ENCODE peak calls at places on chromosomes 1 and 21, in seven cellular contexts. K is breast epithelium, V is heart left ventricle, X is uterus, Z is ovary, L is HCT116, I is right atrium auricular region. T is an unnamed sample. For H3K4me1, the result is how much of the 10 kb centered on the place peaks cover.

GRCh38 chr1:26046313-26047031 is 554 bp upstream of the SLC30A2 start:
- DNase-seq in V (no peak), Z (no peak), L (no peak), X (no peak), I (no peak), K (no peak), T (no peak)

GRCh38 chr1:66752000-66752592 is at the start of gene DYNLT5:
- DNase-seq in I (peak), Z (peak), L (no peak), X (peak), V (peak), K (no peak), T (peak)

GRCh38 chr1:24578846-24579245 is 23.0 kb downstream of the NCMAP start:
- DNase-seq in X (no peak), I (no peak), Z (no peak), L (no peak), K (no peak), V (no peak), T (no peak)

GRCh38 chr1:116769561-116769977 is 15.3 kb downstream of the CD2 start:
- DNase-seq in L (no peak), Z (no peak), I (no peak), V (no peak), X (no peak), K (no peak), T (no peak)

GRCh38 chr1:171251741-171252300 is 3.5 kb downstream of the FMO1 start:
- DNase-seq in L (no peak), I (no peak), X (no peak), V (peak), Z (peak), K (no peak), T (peak)

GRCh38 chr1:10920063-10920626 is 92.3 kb upstream of the TARDBP start:
- DNase-seq in V (peak), I (no peak), X (no peak), L (no peak), K (no peak), Z (no peak), T (no peak)

GRCh38 chr1:75908717-75909152 is 23.5 kb downstream of the ASB17 start:
- DNase-seq in V (no peak), Z (no peak), L (peak), I (no peak), X (no peak), K (no peak), T (no peak)

GRCh38 chr1:176691251-176692228 is 228.6 kb downstream of the PAPPA2 start:
- DNase-seq in V (peak), X (peak), L (peak), K (no peak), I (no peak), Z (no peak), T (no peak)

GRCh38 chr1:77866296-77866695 is 22.1 kb upstream of the NEXN start:
- DNase-seq in L (no peak), X (no peak), V (no peak), K (no peak), Z (no peak), I (no peak), T (no peak)

GRCh38 chr21:45019887-45020537 is 54.4 kb upstream of the ADARB1 start:
- DNase-seq in L (no peak), V (peak), I (no peak), Z (peak), K (no peak), X (peak), T (peak)

GRCh38 chr1:10733967-10734366 is 62.5 kb downstream of the CASZ1 start:
- DNase-seq in V (no peak), K (no peak), L (no peak), X (no peak), I (peak), Z (no peak), T (no peak)

GRCh38 chr1:97886199-97886598 is 34.6 kb downstream of the DPYD start:
- DNase-seq in L (no peak), K (no peak), V (no peak), Z (no peak), I (no peak), X (no peak), T (no peak)

GRCh38 chr21:41678944-41679343 is 87.9 kb downstream of the RIPK4 start:
- DNase-seq in L (peak), I (peak), X (peak), Z (peak), V (peak), K (peak), T (peak)

GRCh38 chr1:106944721-106945120 is 111.8 kb upstream of the PRMT6 start:
- DNase-seq in K (no peak), V (no peak), L (no peak), X (no peak), I (no peak), Z (no peak), T (no peak)

DNA sequence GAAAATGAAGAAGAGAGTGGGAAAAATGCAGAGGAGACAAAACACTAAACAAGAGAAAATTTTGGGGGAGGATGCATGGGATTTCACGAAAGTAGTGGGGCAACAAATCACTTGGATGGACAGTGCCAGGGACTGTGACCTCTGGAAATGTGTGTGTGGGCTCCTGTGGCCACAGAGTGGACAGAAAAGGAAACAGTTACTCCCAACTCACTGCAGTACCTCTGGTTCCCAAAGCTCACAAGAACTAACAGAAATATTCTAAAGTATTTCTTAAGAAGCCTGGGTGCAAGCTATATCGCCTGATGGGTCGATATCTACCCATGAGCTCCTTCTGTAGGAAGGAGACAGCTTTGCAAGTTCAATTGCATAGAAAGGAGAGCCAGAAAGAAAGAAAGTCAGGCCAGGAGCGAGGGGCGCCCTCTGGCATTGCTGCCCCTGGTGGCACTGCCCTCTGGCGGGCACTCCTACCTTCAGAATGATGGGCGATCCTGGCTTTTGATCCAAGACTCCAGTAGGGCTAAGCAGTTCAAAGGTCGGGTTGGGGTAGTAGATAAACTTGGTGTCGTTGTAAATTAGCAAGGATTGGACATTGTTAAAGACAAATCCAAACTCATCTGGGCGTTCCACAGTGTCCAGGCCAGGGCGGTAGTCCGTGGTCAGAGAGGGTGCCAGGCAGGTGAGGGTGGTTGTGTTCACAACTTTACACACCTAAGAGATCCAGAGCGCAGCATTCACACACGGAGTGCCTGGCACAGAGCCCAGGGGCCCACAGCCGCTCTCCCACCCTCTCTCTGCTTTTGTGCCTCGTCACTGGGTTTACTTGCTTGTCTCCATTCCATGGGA is 134.7 kb upstream of the CD34 start:
- DNase-seq in V (no peak), Z (no peak), K (no peak), I (no peak), L (peak), X (no peak), T (no peak)
- TF ChIP-seq CTCF in V (no peak), Z (no peak), K (no peak), I (no peak), L (peak), X (no peak), T (no peak)

GRCh38 chr1:200561856-200562214 is 58.7 kb downstream of the KIF14 start:
- DNase-seq in V (no peak), K (no peak), I (no peak), L (no peak), X (no peak), Z (no peak), T (no peak)
- H3K27ac ChIP-seq in V (no peak), K (no peak), I (no peak), L (no peak), X (no peak), Z (no peak), T (no peak)

DNA sequence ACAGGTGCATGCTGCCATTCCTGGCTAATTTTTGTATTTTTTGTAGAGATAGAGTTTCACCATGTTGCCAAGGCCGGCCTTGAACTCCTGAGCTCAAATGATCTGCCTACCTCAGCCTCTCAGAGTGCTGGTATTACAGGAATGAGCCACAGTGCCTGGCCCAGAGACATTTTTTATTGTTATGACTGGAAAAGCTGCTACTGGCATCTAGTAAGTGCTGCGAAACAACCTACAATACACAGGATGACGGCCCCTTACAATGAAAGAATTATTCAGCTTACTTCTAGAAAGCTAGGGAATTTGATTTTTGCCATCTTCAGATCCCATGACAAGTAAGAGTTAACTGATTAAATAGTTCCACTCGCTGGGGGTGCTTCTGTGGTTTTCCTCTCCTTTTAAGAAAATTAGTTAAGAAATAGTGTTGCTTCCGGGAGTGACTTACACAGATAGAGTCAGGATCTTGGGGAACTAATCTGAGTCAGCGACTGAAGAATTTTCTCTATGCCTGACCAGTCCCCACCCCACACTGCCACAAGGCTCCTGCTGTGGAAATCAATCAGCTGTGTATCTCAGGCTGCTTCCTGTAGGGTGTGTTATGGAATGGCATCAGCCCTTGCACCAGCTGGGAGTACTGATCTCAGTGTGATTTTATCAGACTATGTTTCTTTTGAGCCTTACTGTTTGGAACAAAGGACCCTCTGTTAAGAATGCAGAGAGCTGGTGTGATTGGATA is 93.0 kb upstream of the BMP8A start:
- DNase-seq in Z (peak), L (peak), K (peak), V (peak), I (peak), X (peak), T (peak)
- H3K4me1 ChIP-seq in Z (under half), L (half or more), K (under half), V (under half), I (half or more), X (under half), T (half or more)

GRCh38 chr1:242605521-242605920 is 81.0 kb upstream of the PLD5 start:
- DNase-seq in X (no peak), K (no peak), V (no peak), L (no peak), Z (no peak), I (no peak), T (no peak)
- TF ChIP-seq CTCF in X (no peak), K (no peak), V (no peak), L (no peak), Z (no peak), I (no peak), T (no peak)

GRCh38 chr1:89889336-89889640 is 68.5 kb downstream of the LRRC8D start:
- DNase-seq in I (no peak), Z (no peak), K (no peak), V (no peak), X (no peak), L (no peak), T (no peak)

GRCh38 chr1:89888480-89889335 is 67.9 kb downstream of the LRRC8D start:
- DNase-seq in V (no peak), L (no peak), K (no peak), I (no peak), X (no peak), Z (no peak), T (no peak)

GRCh38 chr1:89892816-89893215 is 72.0 kb downstream of the LRRC8D start:
- DNase-seq in X (no peak), V (no peak), L (no peak), I (no peak), K (no peak), Z (no peak), T (no peak)

GRCh38 chr1:89887270-89887669 is 66.4 kb downstream of the LRRC8D start:
- DNase-seq in L (no peak), K (no peak), X (no peak), I (no peak), Z (no peak), V (no peak), T (no peak)

DNA sequence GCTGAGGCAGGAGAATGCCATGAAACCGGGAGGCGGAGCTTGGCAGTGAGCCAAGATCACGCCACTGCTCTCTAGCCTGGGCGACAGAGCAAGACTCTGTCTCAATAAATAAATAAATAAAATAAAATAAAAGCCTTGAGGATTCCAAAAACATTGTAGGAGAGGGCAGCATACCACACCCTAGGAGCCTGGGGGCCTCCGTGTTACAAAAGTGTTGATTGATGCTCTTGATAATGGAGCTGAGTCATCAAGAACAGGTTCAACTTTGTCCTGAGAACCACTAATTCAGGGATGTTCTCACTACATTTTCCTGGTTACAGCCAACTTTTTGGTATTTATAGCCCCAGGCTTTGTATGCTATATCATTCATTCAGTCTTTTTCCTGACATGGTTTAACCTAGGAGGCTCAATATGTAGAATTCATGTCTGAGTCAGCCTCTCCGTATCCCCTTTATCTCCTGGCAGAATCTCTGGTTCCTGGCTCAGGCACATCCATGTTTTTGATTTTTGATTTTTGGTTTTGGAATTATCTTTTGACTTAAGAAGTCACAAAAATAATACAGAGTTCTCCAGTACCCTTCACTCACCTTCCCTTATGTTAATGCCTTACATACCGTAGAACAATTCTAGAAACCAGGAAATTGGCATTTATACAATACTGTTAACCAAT is 69.4 kb downstream of the LRRC8D start:
- DNase-seq in I (no peak), V (no peak), Z (no peak), K (peak), X (no peak), L (peak), T (peak)
- H3K27ac ChIP-seq in I (no peak), V (no peak), Z (no peak), K (peak), X (no peak), L (peak), T (no peak)

GRCh38 chr1:2027961-2028583 is 8.9 kb downstream of the GABRD start:
- DNase-seq in V (no peak), L (no peak), X (no peak), K (no peak), I (no peak), Z (no peak), T (no peak)

GRCh38 chr1:2024451-2024850 is 5.3 kb downstream of the GABRD start:
- DNase-seq in Z (no peak), V (no peak), K (no peak), I (no peak), L (no peak), X (no peak), T (no peak)

GRCh38 chr1:2023187-2023586 is 4.0 kb downstream of the GABRD start:
- DNase-seq in I (no peak), Z (no peak), X (no peak), K (no peak), L (no peak), V (no peak), T (no peak)

GRCh38 chr1:2024887-2025286 is 5.7 kb downstream of the GABRD start:
- DNase-seq in X (no peak), K (no peak), V (no peak), Z (no peak), L (no peak), I (no peak), T (no peak)

GRCh38 chr1:2025491-2025981 is 6.4 kb downstream of the GABRD start:
- DNase-seq in K (no peak), V (peak), X (no peak), Z (peak), L (no peak), I (no peak), T (peak)
- H3K4me1 ChIP-seq in K (under half), V (under half), X (under half), Z (under half), L (under half), I (under half), T (under half)